ENCODE peak calls at places on chromosomes 5 and 9, in eight cellular contexts. V, C, F, S, X, B, P and L are unnamed samples.
A peak's percentile ranks its signal among the peaks of the same experiment; 100 is the strongest.

GRCh38 chr5:57468481-57469165 is 14.0 kb downstream of the ACTBL2 start:
- DNase-seq in V (peak; percentile 41), C (no peak), F (no peak), S (no peak), X (no peak), B (no peak), P (no peak), L (no peak)

GRCh38 chr9:82882133-82882532 is 180.8 kb downstream of the RASEF start:
- DNase-seq in V (peak; percentile 70), C (no peak), F (no peak), S (no peak), X (no peak), B (no peak), P (no peak), L (no peak)

GRCh38 chr5:169085656-169086055 is 215.3 kb downstream of the SLIT3 start:
- DNase-seq in V (no peak), C (no peak), F (no peak), S (no peak), X (no peak), B (no peak), P (no peak), L (no peak)

GRCh38 chr5:16952968-16953671 is 17.0 kb upstream of the MYO10 start:
- DNase-seq in V (no peak), C (no peak), F (no peak), S (no peak), X (no peak), B (no peak), P (no peak), L (no peak)

GRCh38 chr5:96752341-96753016 is 55.3 kb downstream of the ERAP1 start:
- DNase-seq in V (peak; percentile 62), C (peak; percentile 71), F (no peak), S (peak; percentile 81), X (peak; percentile 57), B (no peak), P (peak; percentile 82), L (no peak)

GRCh38 chr5:135724475-135725065 is 109.9 kb upstream of the SLC25A48 start:
- DNase-seq in V (no peak), C (no peak), F (no peak), S (no peak), X (no peak), B (no peak), P (no peak), L (no peak)

GRCh38 chr5:133461796-133462516 is 150.4 kb downstream of the FSTL4 start:
- DNase-seq in V (no peak), C (no peak), F (no peak), S (no peak), X (no peak), B (no peak), P (peak; percentile 53), L (no peak)

GRCh38 chr5:6745706-6746217 is 32.5 kb downstream of the TENT4A start:
- DNase-seq in V (peak; percentile 55), C (peak; percentile 56), F (no peak), S (peak; percentile 66), X (peak; percentile 27), B (no peak), P (peak; percentile 71), L (no peak)

GRCh38 chr5:148855249-148856008 is 29.0 kb downstream of the ADRB2 start:
- DNase-seq in V (no peak), C (peak; percentile 22), F (no peak), S (no peak), X (no peak), B (no peak), P (no peak), L (no peak)